ENCODE peak calls at places on chromosomes 2 and 18, in four cellular contexts. P, H, Q and G are unnamed samples.

GRCh38 chr2:98311771-98312545 is 34.3 kb upstream of the CNGA3 start:
- DNase-seq in P (no peak), Q (peak; percentile 6), H (no peak), G (no peak)

GRCh38 chr18:31741096-31741735 is 19.5 kb downstream of the SLC25A52 start:
- DNase-seq in Q (peak; percentile 59), P (peak; percentile 13), H (peak; percentile 61), G (no peak)

GRCh38 chr2:23503682-23504081 is 118.7 kb downstream of the KLHL29 start:
- DNase-seq in H (no peak), P (no peak), Q (no peak), G (no peak)

GRCh38 chr2:22361571-22361970 is 1023.4 kb upstream of the KLHL29 start:
- DNase-seq in Q (no peak), P (no peak), H (no peak), G (no peak)

GRCh38 chr2:38290332-38290731 is 86.7 kb downstream of the ATL2 start:
- DNase-seq in Q (no peak), P (no peak), H (no peak), G (no peak)

GRCh38 chr2:27408601-27409320 is 630 bp downstream of the PPM1G start:
- DNase-seq in P (peak; percentile 41), H (no peak), Q (peak; percentile 39), G (peak; percentile 47)

GRCh38 chr2:116891191-116891590 is 923.3 kb upstream of the DDX18 start:
- DNase-seq in P (no peak), H (no peak), Q (no peak), G (no peak)

GRCh38 chr2:11710632-11711381 is 35.6 kb upstream of the LPIN1 start:
- DNase-seq in P (no peak), H (peak; percentile 47), Q (no peak), G (no peak)

GRCh38 chr2:234953116-234954031 is 1.6 kb downstream of the SH3BP4 start:
- DNase-seq in Q (no peak), P (no peak), H (peak; percentile 58), G (no peak)

GRCh38 chr18:8626414-8627106 is 17.3 kb downstream of the RAB12 start:
- DNase-seq in H (no peak), Q (no peak), P (no peak), G (no peak)

GRCh38 chr2:71100195-71100964 is 29.6 kb downstream of the MCEE start:
- DNase-seq in H (peak; percentile 74), Q (peak; percentile 58), P (peak; percentile 52), G (peak; percentile 59)

GRCh38 chr2:238654479-238654878 is 193.4 kb upstream of the TWIST2 start:
- DNase-seq in Q (no peak), P (no peak), H (no peak), G (no peak)

GRCh38 chr18:9987931-9988330 is 74.1 kb downstream of the VAPA start:
- DNase-seq in H (peak; percentile 82), Q (no peak), P (no peak), G (no peak)

GRCh38 chr18:3623769-3624545 is 174.0 kb downstream of the TGIF1 start:
- DNase-seq in H (peak; percentile 73), P (no peak), Q (no peak), G (no peak)

GRCh38 chr2:227511955-227512354 is 40.0 kb downstream of the AGFG1 start:
- DNase-seq in Q (no peak), H (no peak), P (no peak), G (no peak)

GRCh38 chr2:210477496-210477895 is 937 bp upstream of the LANCL1 start:
- DNase-seq in P (no peak), H (no peak), Q (no peak), G (no peak)

GRCh38 chr2:181352158-181352557 is 105.0 kb upstream of the ITGA4 start:
- DNase-seq in P (peak; percentile 44), H (no peak), Q (no peak), G (no peak)

GRCh38 chr18:46755315-46756171 is 1.3 kb downstream of the ST8SIA5 start:
- DNase-seq in P (no peak), H (no peak), Q (no peak), G (peak; percentile 38)

GRCh38 chr2:71897145-71897495 is 250.5 kb downstream of the CYP26B1 start:
- DNase-seq in H (no peak), P (no peak), Q (no peak), G (peak; percentile 7)

GRCh38 chr2:182101263-182101662 is 115.6 kb downstream of the PPP1R1C start:
- DNase-seq in H (no peak), P (peak; percentile 18), Q (peak; percentile 5), G (no peak)

GRCh38 chr2:48474599-48475298 is 55.2 kb upstream of the STON1 start:
- DNase-seq in P (no peak), H (no peak), Q (no peak), G (no peak)

GRCh38 chr2:231900486-231900942 is 25.7 kb downstream of the NPPC start:
- DNase-seq in Q (peak; percentile 79), H (peak; percentile 89), P (peak; percentile 71), G (peak; percentile 73)

GRCh38 chr18:55641501-55641900 is 53.5 kb upstream of the TCF4 start:
- DNase-seq in H (no peak), P (no peak), Q (no peak), G (no peak)

GRCh38 chr2:231393149-231394131 is 2.1 kb upstream of the B3GNT7 start:
- DNase-seq in Q (peak; percentile 90), P (peak; percentile 93), H (no peak), G (peak; percentile 86)

GRCh38 chr2:32986480-32986879 is 39.7 kb downstream of the LTBP1 start:
- DNase-seq in P (no peak), Q (no peak), H (no peak), G (no peak)

GRCh38 chr2:188042412-188042811 is 249.3 kb upstream of the GULP1 start:
- DNase-seq in Q (no peak), H (no peak), P (no peak), G (no peak)

GRCh38 chr2:15939556-15939853 is 845 bp upstream of the MYCN start:
- DNase-seq in P (no peak), Q (peak; percentile 60), H (peak; percentile 72), G (peak; percentile 84)

GRCh38 chr2:88159955-88160415 is 10.2 kb upstream of the THNSL2 start:
- DNase-seq in H (peak; percentile 74), P (peak; percentile 72), Q (peak; percentile 62), G (peak; percentile 63)

GRCh38 chr2:84481702-84482101 is 22.6 kb upstream of the SUCLG1 start:
- DNase-seq in Q (no peak), H (no peak), P (no peak), G (no peak)

GRCh38 chr2:239114616-239115265 is 266.9 kb downstream of the TWIST2 start:
- DNase-seq in H (no peak), P (no peak), Q (no peak), G (no peak)

GRCh38 chr2:135963841-135964240 is 21.6 kb downstream of the DARS1 start:
- DNase-seq in H (no peak), Q (no peak), P (no peak), G (no peak)

GRCh38 chr2:233061591-233062446 is 1.7 kb downstream of the INPP5D start:
- DNase-seq in Q (peak; percentile 85), H (peak; percentile 60), P (peak; percentile 73), G (peak; percentile 66)
- TF ChIP-seq CTCF in Q (peak; percentile 57), H (peak; percentile 13), P (peak; percentile 67), G (peak; percentile 42)

GRCh38 chr2:219524817-219525216 is 10.5 kb downstream of the ASIC4 start:
- DNase-seq in P (no peak), Q (no peak), H (no peak), G (no peak)

GRCh38 chr2:219521066-219521880 is 7.0 kb downstream of the ASIC4 start:
- DNase-seq in P (no peak), Q (no peak), H (no peak), G (no peak)

GRCh38 chr2:219525533-219526232 is 11.4 kb downstream of the ASIC4 start:
- DNase-seq in H (no peak), P (no peak), Q (no peak), G (no peak)

GRCh38 chr2:219522111-219523030 is 8.1 kb downstream of the ASIC4 start:
- DNase-seq in H (no peak), Q (no peak), P (no peak), G (no peak)

GRCh38 chr2:219523031-219523671 is 8.9 kb downstream of the ASIC4 start:
- DNase-seq in H (no peak), Q (no peak), P (no peak), G (no peak)
- TF ChIP-seq CTCF in H (no peak), Q (no peak), P (peak; percentile 53), G (no peak)

DNA sequence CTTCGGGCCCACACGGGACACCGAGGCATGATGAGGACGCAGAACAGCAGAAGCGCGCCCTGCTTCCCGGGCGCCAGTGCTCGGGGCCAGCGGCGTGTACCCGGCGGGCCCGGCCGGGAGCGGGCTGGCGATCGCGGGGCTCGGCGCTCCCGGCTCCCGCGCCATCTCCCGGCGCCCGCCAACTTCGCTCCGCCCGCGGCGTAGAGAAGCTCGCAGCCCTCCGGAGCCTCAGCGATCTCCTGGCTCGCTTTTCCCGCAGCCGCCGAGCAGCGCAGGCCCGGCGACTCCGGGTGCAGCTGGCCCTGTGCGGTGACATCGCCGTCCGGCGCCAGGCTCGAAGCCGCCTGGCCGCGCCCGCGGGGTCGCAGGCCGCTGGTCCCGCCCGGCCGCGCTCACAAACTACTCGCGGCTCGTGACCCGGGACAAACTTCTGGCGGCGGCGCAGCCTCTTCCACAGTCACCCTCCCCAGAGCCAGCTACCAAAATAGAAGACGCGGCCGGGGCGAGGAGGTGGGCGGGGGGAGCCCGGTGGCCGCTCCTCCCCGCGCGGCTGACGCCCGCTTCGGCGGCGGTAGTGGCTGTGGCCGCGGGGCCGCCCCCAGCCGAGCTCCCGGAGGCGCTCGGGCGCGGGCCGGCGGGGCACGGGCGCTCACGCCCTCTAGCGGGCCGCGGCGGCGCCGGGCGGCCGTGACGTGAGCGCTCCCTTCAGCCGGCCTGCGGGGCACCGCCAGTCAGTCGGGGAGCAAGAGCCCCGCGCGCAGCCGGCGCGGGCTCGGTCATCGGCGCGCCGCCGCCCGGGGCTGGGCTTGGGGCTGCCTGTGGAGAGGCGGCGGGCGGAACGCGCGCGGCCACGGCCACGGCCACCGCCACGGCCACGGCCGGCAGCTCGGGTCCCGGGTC is at the start of gene PTPRM:
- DNase-seq in Q (peak; percentile 46), P (no peak), H (peak; percentile 82), G (peak; percentile 86)
- TF ChIP-seq CTCF in Q (peak; percentile 21), P (no peak), H (no peak), G (peak; percentile 73)

GRCh38 chr2:175745911-175746310 is 256.2 kb downstream of the LNPK start:
- DNase-seq in H (no peak), P (no peak), Q (no peak), G (no peak)

GRCh38 chr2:175744000-175744399 is 258.1 kb downstream of the LNPK start:
- DNase-seq in H (no peak), P (no peak), Q (no peak), G (no peak)

GRCh38 chr2:175741164-175741563 is 260.9 kb downstream of the LNPK start:
- DNase-seq in P (no peak), H (no peak), Q (no peak), G (no peak)

GRCh38 chr2:175742367-175742766 is 259.7 kb downstream of the LNPK start:
- DNase-seq in H (no peak), P (no peak), Q (no peak), G (no peak)

DNA sequence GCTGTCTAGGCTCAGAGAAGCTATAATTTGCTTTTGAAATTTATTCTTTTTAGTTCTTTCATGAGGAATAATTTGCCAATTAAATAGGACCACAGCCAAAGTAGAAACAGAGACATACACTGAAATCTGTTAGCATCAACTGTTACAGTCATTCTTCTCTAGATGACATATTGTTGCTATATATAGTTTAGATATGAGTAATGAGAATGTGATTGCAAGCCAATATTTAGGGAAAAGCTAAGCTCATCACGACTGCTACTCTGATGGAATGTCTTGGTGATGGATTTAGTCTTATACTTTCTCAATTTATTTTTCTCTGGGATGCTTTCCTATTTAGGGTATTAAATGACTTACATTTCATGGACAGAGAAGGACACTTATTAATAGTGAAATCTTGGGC is 259.0 kb downstream of the LNPK start:
- DNase-seq in H (no peak), Q (no peak), P (no peak), G (no peak)
- TF ChIP-seq CTCF in H (no peak), Q (no peak), P (no peak), G (no peak)